ENCODE peak calls at places on chromosome X, in five cellular contexts. O is DMS153; J is NCI-H2171 treated with DMSO at 0.1 percent for 48 hours; G is activated CD4-positive, alpha-beta T cell treated with anti-CD3 and anti-CD28 coated beads, Interleukin-2, amount 10 ng/mL, durations not matched to agents 7 days and 5 days; N is hepatic stellate cell. T is an unnamed sample.
A peak's percentile ranks its signal among the peaks of the same experiment; 100 is the strongest.

GRCh38 chrX:19889582-19890342 is 2.4 kb upstream of the SH3KBP1 start:
- DNase-seq in O (no peak), J (no peak), G (no peak), N (no peak), T (no peak)

GRCh38 chrX:97766496-97767095 is 882.9 kb downstream of the RPA4 start:
- DNase-seq in O (no peak), J (no peak), G (no peak), N (no peak), T (no peak)

GRCh38 chrX:133911816-133912495 is 73.4 kb downstream of the GPC3 start:
- DNase-seq in O (no peak), J (no peak), G (no peak), N (no peak), T (no peak)

GRCh38 chrX:24027985-24028384 is 999 bp upstream of the KLHL15 start:
- DNase-seq in O (no peak), J (no peak), G (no peak), N (no peak), T (no peak)

GRCh38 chrX:129876734-129877395 is 29.1 kb upstream of the UTP14A start:
- DNase-seq in O (peak; percentile 95), J (peak; percentile 0), G (no peak), N (no peak), T (no peak)

GRCh38 chrX:102985182-102985581 is 48.1 kb downstream of the RAB40AL start:
- DNase-seq in O (no peak), J (no peak), G (no peak), N (no peak), T (no peak)

GRCh38 chrX:77930581-77930980 is 20.1 kb downstream of the ATP7A start:
- DNase-seq in O (no peak), J (no peak), G (no peak), N (no peak), T (no peak)

GRCh38 chrX:85897376-85898110 is 149.8 kb downstream of the CHM start:
- DNase-seq in O (no peak), J (no peak), G (no peak), N (no peak), T (no peak)

GRCh38 chrX:38275615-38276014 is 51.7 kb downstream of the RPGR start:
- DNase-seq in O (no peak), J (no peak), G (no peak), N (peak; percentile 24), T (no peak)

GRCh38 chrX:152641996-152642395 is 4.3 kb downstream of the GABRQ start:
- DNase-seq in O (no peak), J (no peak), G (no peak), N (no peak), T (no peak)

GRCh38 chrX:310621-311155 is 7.9 kb downstream of the GTPBP6 start:
- DNase-seq in O (no peak), J (no peak), G (no peak), N (no peak), T (peak; percentile 82)

GRCh38 chrX:74133156-74133796 is 170.7 kb upstream of the ZCCHC13 start:
- DNase-seq in O (peak; percentile 14), J (peak; percentile 46), G (peak; percentile 34), N (peak; percentile 63), T (no peak)

GRCh38 chrX:38061335-38061734 is 55.0 kb downstream of the SYTL5 start:
- DNase-seq in O (peak; percentile 45), J (no peak), G (no peak), N (no peak), T (no peak)

GRCh38 chrX:12026481-12026880 is 111.8 kb upstream of the FRMPD4 start:
- DNase-seq in O (no peak), J (no peak), G (no peak), N (no peak), T (no peak)

GRCh38 chrX:106802388-106803275 is at the start of gene TBC1D8B:
- DNase-seq in O (peak; percentile 78), J (peak; percentile 37), G (peak; percentile 6), N (peak; percentile 43), T (no peak)

GRCh38 chrX:107730298-107730655 is 45.3 kb downstream of the TSC22D3 start:
- DNase-seq in O (no peak), J (no peak), G (no peak), N (no peak), T (no peak)

GRCh38 chrX:74420194-74421035 is 878 bp upstream of the SLC16A2 start:
- DNase-seq in O (no peak), J (peak; percentile 45), G (no peak), N (peak; percentile 65), T (no peak)